ENCODE peak calls at places on chromosomes 13 and 19, in seven cellular contexts. One of them, this sample, is unnamed.

GRCh38 chr13:51814825-51815650 is 11.1 kb upstream of the DHRS12 start:
- DNase-seq in NCI-H1092 treated with DMSO at 0.1 percent for 48 hours: peak; percentile 59
- DNase-seq in T-helper 22 cell: peak; percentile 43
- DNase-seq in T-helper 2 cell: peak; percentile 61
- DNase-seq in esophagus squamous epithelium: no peak
- DNase-seq in GM12865: peak; percentile 87
- DNase-seq in left ventricle myocardium inferior: peak; percentile 52
- DNase-seq in this sample: peak; percentile 79

GRCh38 chr19:48556163-48556562 is 4.2 kb downstream of the SULT2B1 start:
- DNase-seq in NCI-H1092 treated with DMSO at 0.1 percent for 48 hours: no peak
- DNase-seq in T-helper 22 cell: no peak
- DNase-seq in T-helper 2 cell: no peak
- DNase-seq in esophagus squamous epithelium: no peak
- DNase-seq in GM12865: no peak
- DNase-seq in left ventricle myocardium inferior: no peak
- DNase-seq in this sample: no peak

GRCh38 chr13:50589651-50590054 is 253.8 kb downstream of the DLEU7 start:
- DNase-seq in NCI-H1092 treated with DMSO at 0.1 percent for 48 hours: no peak
- DNase-seq in T-helper 22 cell: no peak
- DNase-seq in T-helper 2 cell: no peak
- DNase-seq in esophagus squamous epithelium: no peak
- DNase-seq in GM12865: no peak
- DNase-seq in left ventricle myocardium inferior: no peak
- DNase-seq in this sample: no peak

GRCh38 chr13:33510350-33510749 is 224.8 kb upstream of the STARD13 start:
- DNase-seq in NCI-H1092 treated with DMSO at 0.1 percent for 48 hours: no peak
- DNase-seq in T-helper 22 cell: no peak
- DNase-seq in T-helper 2 cell: no peak
- DNase-seq in esophagus squamous epithelium: no peak
- DNase-seq in GM12865: no peak
- DNase-seq in left ventricle myocardium inferior: no peak
- DNase-seq in this sample: no peak

GRCh38 chr19:49422407-49423277 is 599 bp downstream of the PTH2 start:
- DNase-seq in NCI-H1092 treated with DMSO at 0.1 percent for 48 hours: peak; percentile 8
- DNase-seq in T-helper 22 cell: peak; percentile 24
- DNase-seq in T-helper 2 cell: no peak
- DNase-seq in esophagus squamous epithelium: no peak
- DNase-seq in GM12865: peak; percentile 38
- DNase-seq in left ventricle myocardium inferior: peak; percentile 38
- DNase-seq in this sample: peak; percentile 64

GRCh38 chr19:8396563-8397203 is 6.5 kb downstream of the RAB11B start:
- DNase-seq in NCI-H1092 treated with DMSO at 0.1 percent for 48 hours: no peak
- DNase-seq in T-helper 22 cell: peak; percentile 65
- DNase-seq in T-helper 2 cell: peak; percentile 65
- DNase-seq in esophagus squamous epithelium: no peak
- DNase-seq in GM12865: peak; percentile 69
- DNase-seq in left ventricle myocardium inferior: peak; percentile 71
- DNase-seq in this sample: peak; percentile 84

GRCh38 chr13:50529154-50529882 is 314.2 kb downstream of the DLEU7 start:
- DNase-seq in NCI-H1092 treated with DMSO at 0.1 percent for 48 hours: no peak
- DNase-seq in T-helper 22 cell: no peak
- DNase-seq in T-helper 2 cell: no peak
- DNase-seq in esophagus squamous epithelium: no peak
- DNase-seq in GM12865: no peak
- DNase-seq in left ventricle myocardium inferior: peak; percentile 89
- DNase-seq in this sample: no peak

GRCh38 chr13:38905861-38906260 is 84.8 kb downstream of the STOML3 start:
- DNase-seq in NCI-H1092 treated with DMSO at 0.1 percent for 48 hours: no peak
- DNase-seq in T-helper 22 cell: no peak
- DNase-seq in T-helper 2 cell: no peak
- DNase-seq in esophagus squamous epithelium: no peak
- DNase-seq in GM12865: no peak
- DNase-seq in left ventricle myocardium inferior: no peak
- DNase-seq in this sample: no peak

GRCh38 chr13:50123862-50124535 is 108.8 kb downstream of the KCNRG start:
- DNase-seq in NCI-H1092 treated with DMSO at 0.1 percent for 48 hours: peak; percentile 90
- DNase-seq in T-helper 22 cell: peak; percentile 77
- DNase-seq in T-helper 2 cell: peak; percentile 58
- DNase-seq in esophagus squamous epithelium: peak; percentile 93
- DNase-seq in GM12865: peak; percentile 94
- DNase-seq in left ventricle myocardium inferior: no peak
- DNase-seq in this sample: peak; percentile 94

GRCh38 chr13:111082240-111082639 is 32.9 kb upstream of the ARHGEF7 start:
- DNase-seq in NCI-H1092 treated with DMSO at 0.1 percent for 48 hours: no peak
- DNase-seq in T-helper 22 cell: no peak
- DNase-seq in T-helper 2 cell: no peak
- DNase-seq in esophagus squamous epithelium: no peak
- DNase-seq in GM12865: no peak
- DNase-seq in left ventricle myocardium inferior: no peak
- DNase-seq in this sample: no peak

GRCh38 chr19:10420444-10421239 is at the start of gene PDE4A:
- DNase-seq in NCI-H1092 treated with DMSO at 0.1 percent for 48 hours: no peak
- DNase-seq in T-helper 22 cell: no peak
- DNase-seq in T-helper 2 cell: no peak
- DNase-seq in esophagus squamous epithelium: no peak
- DNase-seq in GM12865: peak; percentile 76
- DNase-seq in left ventricle myocardium inferior: no peak
- DNase-seq in this sample: peak; percentile 82

GRCh38 chr13:100040196-100040595 is 48.7 kb upstream of the PCCA start:
- DNase-seq in NCI-H1092 treated with DMSO at 0.1 percent for 48 hours: peak; percentile 85
- DNase-seq in T-helper 22 cell: no peak
- DNase-seq in T-helper 2 cell: no peak
- DNase-seq in esophagus squamous epithelium: no peak
- DNase-seq in GM12865: no peak
- DNase-seq in left ventricle myocardium inferior: no peak
- DNase-seq in this sample: no peak